ENCODE peak calls at places on chromosomes 12 and 14, in five cellular contexts. W, B, V, P and J are unnamed samples.

GRCh38 chr14:98924046-98924445 is 348.0 kb downstream of the BCL11B start:
- DNase-seq in V (no peak), P (no peak), W (no peak), B (no peak), J (no peak)

GRCh38 chr12:46915082-46915481 is 89.3 kb upstream of the SLC38A4 start:
- DNase-seq in W (no peak), B (no peak), V (no peak), P (peak; percentile 46), J (peak; percentile 15)

GRCh38 chr12:79983492-79983891 is 48.6 kb upstream of the PPP1R12A start:
- DNase-seq in W (no peak), B (no peak), V (no peak), P (no peak), J (peak; percentile 64)

GRCh38 chr14:70901218-70901772 is 6.0 kb upstream of the PCNX1 start:
- DNase-seq in P (no peak), W (no peak), B (no peak), V (no peak), J (no peak)

GRCh38 chr12:95118138-95118787 is 44.8 kb upstream of the NR2C1 start:
- DNase-seq in P (no peak), V (no peak), B (no peak), W (no peak), J (peak; percentile 38)

GRCh38 chr12:56257491-56258067 is 605 bp downstream of the ANKRD52 start:
- DNase-seq in V (peak; percentile 54), P (no peak), B (no peak), W (no peak), J (no peak)

GRCh38 chr12:63292476-63293228 is 141.7 kb upstream of the AVPR1A start:
- DNase-seq in P (no peak), V (no peak), B (no peak), W (no peak), J (no peak)

GRCh38 chr12:94172973-94173372 is 24.6 kb downstream of the PLXNC1 start:
- DNase-seq in P (no peak), B (no peak), W (peak; percentile 27), V (peak; percentile 33), J (no peak)

GRCh38 chr14:24095196-24096068 is 1.3 kb downstream of the PCK2 start:
- DNase-seq in V (peak; percentile 92), W (no peak), B (no peak), P (peak; percentile 43), J (no peak)

GRCh38 chr12:100955139-100955538 is 160.6 kb downstream of the ANO4 start:
- DNase-seq in B (no peak), V (no peak), W (no peak), P (no peak), J (peak; percentile 13)

GRCh38 chr12:47752552-47752951 is 6.1 kb downstream of the RAPGEF3 start:
- DNase-seq in W (no peak), P (no peak), B (no peak), V (no peak), J (peak; percentile 67)

GRCh38 chr14:89635615-89636014 is 218.6 kb upstream of the FOXN3 start:
- DNase-seq in P (no peak), B (no peak), W (no peak), V (no peak), J (no peak)

GRCh38 chr14:97468220-97468619 is 671.0 kb downstream of the VRK1 start:
- DNase-seq in W (no peak), B (no peak), P (no peak), V (no peak), J (no peak)

GRCh38 chr14:100298551-100299237 is 7.5 kb downstream of the SLC25A29 start:
- DNase-seq in V (no peak), P (no peak), W (no peak), B (no peak), J (no peak)

GRCh38 chr14:53655080-53655785 is 301.4 kb downstream of the BMP4 start:
- DNase-seq in P (no peak), V (no peak), B (no peak), W (no peak), J (no peak)

GRCh38 chr12:11347810-11348209 is 37.6 kb upstream of the PRB4 start:
- DNase-seq in W (no peak), P (no peak), V (no peak), B (no peak), J (no peak)

GRCh38 chr12:130920711-130921381 is 32.9 kb upstream of the ADGRD1 start:
- DNase-seq in P (peak; percentile 82), B (no peak), V (no peak), W (peak; percentile 33), J (no peak)

GRCh38 chr14:74299061-74299545 is 3.6 kb downstream of the ABCD4 start:
- DNase-seq in V (no peak), W (no peak), B (no peak), P (no peak), J (no peak)

GRCh38 chr12:12387521-12387920 is 30.6 kb downstream of the BORCS5 start:
- DNase-seq in P (no peak), V (peak; percentile 22), W (no peak), B (no peak), J (no peak)

GRCh38 chr14:30621354-30621953 is 665 bp upstream of the SCFD1 start:
- DNase-seq in V (peak; percentile 72), P (no peak), B (peak; percentile 23), W (no peak), J (no peak)

GRCh38 chr14:20644520-20644919 is 3.0 kb upstream of the OR6S1 start:
- DNase-seq in P (no peak), B (no peak), V (no peak), W (no peak), J (no peak)

GRCh38 chr14:55585854-55586253 is 5.8 kb downstream of the KTN1 start:
- DNase-seq in V (no peak), W (no peak), B (no peak), P (no peak), J (no peak)

GRCh38 chr12:28708918-28709371 is 440.1 kb upstream of the FAR2 start:
- DNase-seq in B (no peak), P (no peak), W (no peak), V (peak; percentile 5), J (no peak)

GRCh38 chr12:2068638-2069037 is 15.9 kb downstream of the CACNA1C start:
- DNase-seq in P (no peak), W (no peak), B (no peak), V (no peak), J (no peak)

GRCh38 chr14:28765907-28766504 is 581 bp upstream of the FOXG1 start:
- DNase-seq in B (no peak), V (no peak), P (no peak), W (no peak), J (no peak)

GRCh38 chr12:9619411-9620179 is 11.9 kb upstream of the KLRB1 start:
- DNase-seq in W (no peak), B (no peak), V (no peak), P (no peak), J (no peak)

GRCh38 chr12:122862110-122862634 is 26.9 kb downstream of the HIP1R start:
- DNase-seq in B (no peak), P (no peak), W (no peak), V (no peak), J (no peak)

GRCh38 chr12:122861586-122861970 is 26.3 kb downstream of the HIP1R start:
- DNase-seq in B (no peak), W (no peak), V (no peak), P (no peak), J (no peak)

GRCh38 chr12:122860854-122861585 is 25.8 kb downstream of the HIP1R start:
- DNase-seq in V (no peak), W (no peak), B (no peak), P (no peak), J (no peak)

GRCh38 chr12:122864894-122865253 is 29.6 kb downstream of the HIP1R start:
- DNase-seq in B (no peak), W (no peak), V (no peak), P (no peak), J (no peak)

DNA sequence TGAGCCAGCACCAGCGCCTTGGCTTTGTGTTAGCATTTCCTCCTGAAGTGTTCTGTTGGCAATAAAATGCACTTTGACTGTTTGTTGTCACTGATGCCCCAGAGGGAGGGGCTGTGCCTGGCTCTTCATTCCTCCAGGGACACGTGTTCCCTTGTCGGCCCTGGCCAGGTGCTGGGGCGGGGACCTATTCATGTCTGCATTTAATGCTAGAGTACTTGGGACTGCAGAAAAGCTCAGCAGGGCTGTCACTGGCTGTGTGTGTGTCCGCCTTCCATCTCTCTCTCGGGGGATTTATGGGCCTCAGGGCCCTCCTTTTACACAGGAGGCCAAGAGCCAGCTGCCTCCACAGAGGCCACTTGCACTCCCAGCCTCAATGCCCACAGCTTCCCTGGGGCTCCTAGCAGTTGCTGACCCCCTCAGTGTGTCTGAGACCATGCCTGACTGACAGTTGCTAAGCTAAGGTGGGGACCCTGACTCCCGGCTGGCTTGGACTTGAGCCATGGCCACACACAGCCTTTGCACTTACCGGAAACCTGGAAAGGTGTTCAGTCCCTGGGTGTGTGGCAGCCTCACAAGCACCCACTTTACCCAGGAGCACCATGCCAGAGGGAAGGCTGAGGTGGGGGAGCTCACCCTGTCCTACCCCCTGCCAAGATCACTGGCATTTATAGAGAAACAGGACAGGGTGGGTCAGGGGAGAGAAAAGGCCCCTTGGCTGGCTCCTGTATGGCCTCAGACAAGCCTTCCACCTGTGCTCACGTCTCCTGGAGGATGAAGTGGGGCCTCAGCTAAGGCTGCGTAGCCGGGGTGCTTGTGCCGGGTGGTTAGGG is 27.8 kb downstream of the HIP1R start:
- DNase-seq in B (no peak), P (no peak), V (no peak), W (peak; percentile 77), J (no peak)
- TF ChIP-seq POLR2A in B (no peak), P (no peak), V (no peak), W (no peak), J (no peak)

GRCh38 chr14:91415794-91416743 is 1.6 kb downstream of the CCDC88C start:
- DNase-seq in W (peak; percentile 52), P (no peak), B (no peak), V (peak; percentile 47), J (no peak)
- TF ChIP-seq POLR2A in W (no peak), P (no peak), B (no peak), V (no peak), J (no peak)

GRCh38 chr12:124684496-124684895 is 117.1 kb upstream of the NCOR2 start:
- DNase-seq in V (no peak), B (no peak), P (no peak), W (no peak), J (no peak)

GRCh38 chr12:124684971-124685688 is 117.7 kb upstream of the NCOR2 start:
- DNase-seq in B (no peak), V (no peak), P (peak; percentile 64), W (no peak), J (peak; percentile 59)

GRCh38 chr12:124686001-124686884 is 118.8 kb upstream of the NCOR2 start:
- DNase-seq in W (no peak), P (no peak), V (no peak), B (no peak), J (peak; percentile 54)

GRCh38 chr12:124686885-124687694 is 119.7 kb upstream of the NCOR2 start:
- DNase-seq in V (no peak), P (no peak), B (no peak), W (no peak), J (no peak)

GRCh38 chr12:124685689-124685993 is 118.2 kb upstream of the NCOR2 start:
- DNase-seq in V (no peak), W (no peak), B (no peak), P (no peak), J (no peak)
- TF ChIP-seq POLR2A in V (no peak), W (no peak), B (no peak), P (no peak), J (no peak)

DNA sequence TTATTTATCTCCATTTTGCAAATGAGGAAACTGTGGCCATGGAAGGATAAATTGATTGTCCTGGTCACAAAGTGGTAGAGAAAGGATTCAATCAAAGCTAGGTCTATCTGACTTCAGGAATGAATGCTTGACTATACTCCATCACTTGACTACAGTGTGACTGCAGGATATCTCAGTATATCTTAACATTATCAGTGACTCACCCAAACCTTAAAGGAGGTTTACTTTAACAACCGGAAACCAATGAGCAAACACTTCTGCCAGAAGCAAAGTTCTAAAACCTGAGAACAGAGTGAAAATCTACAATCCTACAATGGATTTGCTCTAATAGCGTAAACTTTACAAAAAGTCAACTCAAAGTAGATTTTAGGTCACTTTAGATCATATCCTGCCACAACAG is 277.0 kb downstream of the CEP128 start:
- DNase-seq in P (no peak), W (no peak), B (no peak), V (no peak), J (no peak)
- TF ChIP-seq POLR2A in P (no peak), W (no peak), B (no peak), V (no peak), J (no peak)